ENCODE peak calls at places on chromosomes 3 and 15, in four cellular contexts. J, X, B and D are unnamed samples. For H3K36me3, the result is how much of the 10 kb centered on the place peaks cover.

GRCh38 chr3:12875857-12876451 is 34.6 kb upstream of the RPL32 start:
- DNase-seq in B (peak), X (peak), J (peak), D (no peak)

GRCh38 chr3:133956333-133956732 is 60.7 kb upstream of the RAB6B start:
- DNase-seq in J (no peak), B (no peak), X (no peak), D (no peak)

GRCh38 chr3:187274315-187274976 is 17.1 kb downstream of the MASP1 start:
- DNase-seq in X (no peak), B (no peak), J (no peak), D (no peak)

GRCh38 chr3:104564045-104564643 is 802.6 kb upstream of the ALCAM start:
- DNase-seq in X (peak), J (peak), B (peak), D (no peak)

GRCh38 chr3:29452923-29453277 is 172.0 kb downstream of the RBMS3 start:
- DNase-seq in J (no peak), B (no peak), X (no peak), D (no peak)

GRCh38 chr15:26355671-26356070 is 417.2 kb downstream of the GABRB3 start:
- DNase-seq in B (no peak), X (no peak), J (no peak), D (no peak)

GRCh38 chr15:42035362-42035761 is 14.5 kb upstream of the PLA2G4E start:
- DNase-seq in X (no peak), B (peak), J (no peak), D (no peak)

GRCh38 chr15:98609144-98609852 is 39.0 kb upstream of the IGF1R start:
- DNase-seq in J (peak), B (no peak), X (no peak), D (peak)

GRCh38 chr3:35028157-35028556 is 611.2 kb upstream of the ARPP21 start:
- DNase-seq in B (no peak), X (no peak), J (no peak), D (no peak)

GRCh38 chr15:63048986-63049665 is 6.6 kb downstream of the TPM1 start:
- DNase-seq in B (peak), J (peak), X (peak), D (no peak)

GRCh38 chr3:106963446-106963845 is 413.8 kb upstream of the CCDC54 start:
- DNase-seq in B (no peak), X (no peak), J (peak), D (no peak)

GRCh38 chr3:21390136-21390535 is 360.9 kb downstream of the ZNF385D start:
- DNase-seq in X (no peak), J (no peak), B (no peak), D (peak)

GRCh38 chr3:78519281-78519680 is 1248.5 kb downstream of the ROBO1 start:
- DNase-seq in J (peak), B (no peak), X (no peak), D (no peak)

GRCh38 chr15:92878593-92879053 is 21.5 kb upstream of the CHD2 start:
- DNase-seq in J (no peak), B (peak), X (no peak), D (no peak)

GRCh38 chr15:25830844-25831443 is 32.2 kb downstream of the ATP10A start:
- DNase-seq in J (peak), X (no peak), B (no peak), D (peak)

GRCh38 chr3:187902041-187902471 is 156.8 kb upstream of the BCL6 start:
- DNase-seq in X (no peak), J (no peak), B (peak), D (no peak)

GRCh38 chr3:129001101-129001816 is at the start of gene EFCC1:
- DNase-seq in X (no peak), B (no peak), J (no peak), D (no peak)

GRCh38 chr3:188901126-188901525 is 270.6 kb upstream of the TPRG1 start:
- DNase-seq in B (no peak), J (peak), X (no peak), D (no peak)

GRCh38 chr3:141894524-141895176 is 18.2 kb downstream of the ATP1B3 start:
- DNase-seq in B (no peak), J (peak), X (no peak), D (no peak)

GRCh38 chr3:81643721-81644120 is 117.7 kb downstream of the GBE1 start:
- DNase-seq in X (no peak), J (peak), B (no peak), D (no peak)

GRCh38 chr3:53250881-53251605 is 4.8 kb downstream of the TKT start:
- DNase-seq in X (no peak), B (no peak), J (no peak), D (no peak)

GRCh38 chr3:4979401-4980228 is at the start of gene BHLHE40:
- DNase-seq in J (peak), B (no peak), X (no peak), D (no peak)

GRCh38 chr15:74696398-74696729 is 540 bp upstream of the EDC3 start:
- DNase-seq in B (no peak), J (no peak), X (no peak), D (no peak)

GRCh38 chr15:96342611-96343528 is 12.4 kb downstream of the NR2F2 start:
- DNase-seq in B (no peak), J (peak), X (no peak), D (no peak)

GRCh38 chr15:78950906-78951840 is 6.3 kb upstream of the CTSH start:
- DNase-seq in J (peak), X (no peak), B (peak), D (no peak)

DNA sequence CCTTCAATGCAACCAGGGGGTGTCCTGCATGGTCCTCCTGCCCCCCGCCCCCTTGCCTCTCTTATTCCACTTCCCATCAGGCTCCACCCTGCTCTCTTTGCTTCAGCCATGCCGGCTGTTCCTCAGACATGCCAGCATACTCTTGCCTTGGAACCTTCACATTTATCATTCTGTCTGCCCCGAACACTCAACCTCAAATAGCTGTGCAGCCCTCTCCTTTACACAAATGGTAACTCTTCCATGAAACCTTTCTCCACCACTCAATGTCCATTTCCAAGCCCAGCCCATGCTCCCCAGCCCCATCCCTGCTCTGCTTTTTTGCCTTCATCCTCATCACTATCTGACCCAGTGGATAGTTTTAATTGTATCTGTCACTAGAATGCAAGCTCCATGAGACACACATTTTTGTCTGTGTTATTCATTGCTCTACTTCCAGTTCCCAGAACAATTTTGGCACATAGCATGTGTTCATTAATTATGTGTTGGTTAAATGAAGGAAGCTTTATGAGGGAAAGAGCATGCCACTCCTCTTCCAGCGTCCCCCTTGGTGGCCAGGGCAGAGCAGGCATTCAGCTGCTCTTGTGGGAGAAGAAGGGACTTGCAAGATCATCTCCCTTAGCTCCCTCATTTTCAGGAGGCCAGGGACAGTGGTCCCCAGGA is 654 bp upstream of the GALNT15 start:
- DNase-seq in X (no peak), J (peak), B (no peak), D (no peak)
- H3K4me3 ChIP-seq in X (peak), J (no peak), B (no peak), D (no peak)

DNA sequence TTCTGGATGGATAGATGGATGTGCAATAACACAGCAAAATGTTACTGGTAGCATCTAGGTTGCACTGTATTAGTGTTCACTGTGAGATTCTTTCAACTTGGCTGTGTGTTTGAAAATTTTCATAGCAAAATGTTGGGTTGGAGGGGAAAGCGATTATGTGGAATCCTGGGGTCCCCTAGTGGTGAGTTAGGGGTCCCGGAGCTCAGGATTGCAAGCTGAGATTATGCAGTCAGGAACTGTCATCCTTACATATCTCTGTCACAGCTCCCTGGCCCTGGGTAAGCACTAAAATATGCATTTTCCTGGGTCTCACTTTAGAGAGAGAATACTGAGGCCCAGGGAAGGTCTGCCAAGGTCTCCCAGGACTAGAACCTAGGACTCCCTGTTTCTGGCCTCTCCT is 77.2 kb downstream of the CEMIP start:
- DNase-seq in B (peak), X (no peak), J (no peak), D (no peak)
- TF ChIP-seq CTCF in B (peak), X (no peak), J (peak), D (peak)

GRCh38 chr3:194443911-194444310 is 42.9 kb downstream of the ATP13A3 start:
- DNase-seq in J (no peak), B (no peak), X (no peak), D (no peak)

GRCh38 chr3:194447657-194448056 is 39.1 kb downstream of the ATP13A3 start:
- DNase-seq in X (no peak), J (no peak), B (no peak), D (no peak)

GRCh38 chr3:194446172-194446571 is 40.6 kb downstream of the ATP13A3 start:
- DNase-seq in X (no peak), J (no peak), B (no peak), D (no peak)

GRCh38 chr3:194447161-194447560 is 39.6 kb downstream of the ATP13A3 start:
- DNase-seq in B (no peak), J (no peak), X (peak), D (no peak)

DNA sequence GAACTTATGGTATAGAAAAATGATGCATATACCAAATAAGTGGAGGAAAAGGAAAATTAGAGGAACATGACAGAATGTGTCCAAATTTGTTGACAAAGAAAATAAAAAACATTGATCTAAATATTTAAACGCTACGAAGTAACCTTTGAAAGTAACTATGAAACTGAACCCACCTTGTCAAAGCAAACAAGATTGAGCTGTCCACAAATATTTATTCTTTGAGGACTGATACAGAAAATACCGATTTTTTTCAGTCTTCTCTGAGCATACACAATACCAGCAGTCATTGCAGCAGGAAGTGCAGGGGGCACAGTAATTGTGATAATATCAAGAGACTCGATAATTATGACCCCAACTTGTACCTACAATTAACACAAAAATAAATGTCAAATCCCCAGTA is 40.0 kb downstream of the ATP13A3 start:
- DNase-seq in B (no peak), J (no peak), X (no peak), D (no peak)
- H3K36me3 ChIP-seq in B (half or more), J (under half), X (half or more), D (under half)

DNA sequence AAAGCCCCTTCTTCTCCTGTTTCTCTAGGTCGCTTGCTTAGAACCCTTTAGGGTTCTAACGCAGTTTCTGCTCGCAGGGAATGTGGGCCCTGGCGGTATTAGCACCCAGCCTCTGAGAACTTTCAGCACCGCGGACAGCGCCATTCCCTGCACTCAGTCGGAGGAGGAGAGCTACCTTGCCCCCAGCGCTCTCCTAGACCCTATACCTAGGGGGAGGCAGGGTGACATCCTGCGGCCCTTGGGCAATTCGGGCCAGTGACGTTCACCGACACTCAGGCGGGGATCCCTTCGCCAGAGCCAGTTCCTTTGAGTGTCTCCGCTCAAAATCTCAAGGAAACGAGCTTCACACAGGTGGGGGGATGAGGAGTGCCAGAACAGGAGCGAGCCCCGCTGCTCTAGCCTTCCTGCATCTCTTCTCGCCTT is 1.3 kb downstream of the SLC7A14 start:
- DNase-seq in X (peak), J (peak), B (peak), D (peak)
- H3K4me3 ChIP-seq in X (peak), J (peak), B (no peak), D (no peak)

GRCh38 chr3:140501054-140501769 is 176.7 kb upstream of the TRIM42 start:
- DNase-seq in J (no peak), X (no peak), B (no peak), D (peak)

GRCh38 chr3:140500473-140500872 is 177.4 kb upstream of the TRIM42 start:
- DNase-seq in X (no peak), J (no peak), B (no peak), D (no peak)

GRCh38 chr3:140501770-140502364 is 176.0 kb upstream of the TRIM42 start:
- DNase-seq in X (no peak), B (no peak), J (no peak), D (no peak)

GRCh38 chr3:140497331-140497730 is 180.5 kb upstream of the TRIM42 start:
- DNase-seq in J (no peak), B (no peak), X (no peak), D (no peak)

GRCh38 chr3:140499114-140499757 is 178.6 kb upstream of the TRIM42 start:
- DNase-seq in J (no peak), B (peak), X (no peak), D (no peak)
- TF ChIP-seq CTCF in J (peak), B (peak), X (peak), D (peak)

GRCh38 chr15:39365873-39366272 is 215.0 kb upstream of the THBS1 start:
- DNase-seq in B (no peak), J (no peak), X (no peak), D (no peak)
- H3K36me3 ChIP-seq in B (under half), J (under half), X (under half), D (under half)